ENCODE peak calls at places on chromosomes 3 and 15, in five cellular contexts. A is thyroid gland, F is tibial artery, M is HCT116, U is AG04450. X is an unnamed sample.

GRCh38 chr15:94855018-94855408 is 623.7 kb downstream of the MCTP2 start:
- DNase-seq in A (no peak), U (no peak), M (no peak), F (no peak), X (no peak)

GRCh38 chr3:188170461-188171459 is 16.8 kb downstream of the LPP start:
- DNase-seq in A (no peak), M (no peak), U (no peak), F (no peak), X (no peak)

GRCh38 chr3:108412351-108412750 is 98.0 kb downstream of the MYH15 start:
- DNase-seq in U (no peak), A (no peak), F (no peak), M (no peak), X (no peak)

GRCh38 chr15:61974759-61975158 is 85.5 kb downstream of the VPS13C start:
- DNase-seq in A (no peak), M (peak), F (no peak), U (no peak), X (no peak)

GRCh38 chr3:168977696-168978374 is 685.7 kb downstream of the MECOM start:
- DNase-seq in A (peak), F (no peak), M (no peak), U (no peak), X (no peak)

GRCh38 chr15:57003418-57003817 is 85.0 kb downstream of the TCF12 start:
- DNase-seq in U (peak), A (no peak), M (no peak), F (no peak), X (no peak)

GRCh38 chr15:64747578-64747977 is 27.8 kb downstream of the RBPMS2 start:
- DNase-seq in U (no peak), F (no peak), A (no peak), M (no peak), X (no peak)

GRCh38 chr15:42107483-42107882 is 13.1 kb upstream of the PLA2G4D start:
- DNase-seq in M (no peak), A (no peak), F (no peak), U (no peak), X (no peak)

GRCh38 chr15:63277044-63277892 is at the start of gene APH1B:
- DNase-seq in U (no peak), F (peak), M (no peak), A (peak), X (peak)

GRCh38 chr3:177982034-177982433 is 554.2 kb upstream of the KCNMB2 start:
- DNase-seq in M (no peak), F (no peak), A (no peak), U (no peak), X (no peak)

GRCh38 chr3:127491909-127492308 is 98.6 kb downstream of the TPRA1 start:
- DNase-seq in A (no peak), U (no peak), M (no peak), F (no peak), X (no peak)

GRCh38 chr15:52379395-52380111 is 83.9 kb upstream of the MYO5C start:
- DNase-seq in U (no peak), M (no peak), A (no peak), F (no peak), X (no peak)

GRCh38 chr15:81939604-81940440 is 106.0 kb downstream of the MEX3B start:
- DNase-seq in U (peak), F (no peak), A (no peak), M (peak), X (peak)

GRCh38 chr3:177585271-177585670 is 388.0 kb upstream of the TBL1XR1 start:
- DNase-seq in M (no peak), U (no peak), A (no peak), F (no peak), X (no peak)

GRCh38 chr3:6416049-6416661 is 444.8 kb upstream of the GRM7 start:
- DNase-seq in M (no peak), U (no peak), F (no peak), A (no peak), X (no peak)

GRCh38 chr15:44231842-44232241 is 36.8 kb upstream of the FRMD5 start:
- DNase-seq in F (no peak), M (no peak), U (no peak), A (no peak), X (no peak)

GRCh38 chr15:77030042-77030927 is 35.4 kb downstream of the PSTPIP1 start:
- DNase-seq in A (no peak), F (no peak), M (no peak), U (no peak), X (peak)

GRCh38 chr3:172607305-172608121 is 84.3 kb upstream of the TNFSF10 start:
- DNase-seq in M (no peak), F (no peak), A (no peak), U (peak), X (no peak)

GRCh38 chr3:71398157-71398836 is 185.2 kb downstream of the FOXP1 start:
- DNase-seq in U (no peak), M (no peak), A (no peak), F (no peak), X (no peak)

GRCh38 chr3:127458698-127459097 is 131.8 kb downstream of the TPRA1 start:
- DNase-seq in U (no peak), A (peak), M (no peak), F (no peak), X (no peak)

GRCh38 chr3:172524611-172525010 is 1.4 kb upstream of the TNFSF10 start:
- DNase-seq in F (no peak), A (no peak), M (no peak), U (no peak), X (no peak)

GRCh38 chr15:40282870-40283614 is at the start of gene ANKRD63:
- DNase-seq in F (no peak), A (peak), U (no peak), M (no peak), X (no peak)

GRCh38 chr15:86629957-86630356 is 550.3 kb downstream of the AGBL1 start:
- DNase-seq in F (no peak), M (no peak), A (no peak), U (no peak), X (no peak)

GRCh38 chr3:135000465-135000864 is 205.4 kb downstream of the EPHB1 start:
- DNase-seq in F (no peak), A (peak), U (no peak), M (no peak), X (no peak)

GRCh38 chr3:50272911-50273688 is 4.2 kb downstream of the SEMA3B start:
- DNase-seq in A (peak), M (no peak), U (no peak), F (peak), X (peak)
- H3K4me3 ChIP-seq in A (peak), M (peak), U (peak), F (peak), X (peak)

DNA sequence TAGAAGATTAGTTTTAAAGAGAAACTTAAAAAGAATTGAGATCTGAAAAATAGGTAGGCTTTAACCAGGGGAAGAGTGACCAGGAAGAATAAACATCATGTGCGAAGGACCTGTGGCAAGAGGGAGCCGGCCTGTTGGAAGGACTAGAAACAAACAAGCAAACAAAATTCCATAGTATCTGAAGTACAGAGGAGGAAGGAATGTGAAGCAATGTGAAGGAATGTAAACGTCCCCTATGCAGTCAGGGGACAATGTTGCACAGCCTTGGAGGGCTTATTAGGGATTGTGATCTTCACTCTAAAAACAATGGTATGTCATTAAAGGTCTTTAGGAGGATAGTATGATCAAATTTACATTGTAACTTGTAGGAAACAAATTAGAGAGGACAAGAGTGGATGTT is 84.4 kb upstream of the PLCL2 start:
- DNase-seq in U (no peak), F (no peak), M (no peak), A (no peak), X (no peak)
- H3K4me3 ChIP-seq in U (no peak), F (no peak), M (no peak), A (no peak), X (no peak)

DNA sequence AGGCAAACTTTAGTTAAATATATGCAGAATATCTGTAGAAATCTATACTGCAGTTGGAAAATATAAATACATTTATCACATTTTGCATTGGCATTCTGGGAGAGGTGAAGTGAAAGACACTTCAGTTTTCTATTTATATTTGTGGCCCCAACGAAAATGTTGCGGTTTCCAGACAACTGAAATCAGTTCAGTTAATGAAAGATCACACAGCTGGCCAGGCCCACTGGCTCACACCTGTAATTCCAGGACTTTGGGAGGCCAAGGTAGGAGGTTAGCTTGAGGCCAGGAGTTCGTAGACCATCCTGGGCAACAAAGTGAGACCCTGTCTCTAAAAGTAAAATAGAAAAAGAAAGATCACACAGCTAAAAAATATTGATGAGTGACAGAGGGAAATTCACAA is 11.9 kb upstream of the CLASP2 start:
- DNase-seq in F (no peak), U (no peak), M (no peak), A (no peak), X (no peak)
- H3K4me3 ChIP-seq in F (no peak), U (no peak), M (no peak), A (no peak), X (no peak)

DNA sequence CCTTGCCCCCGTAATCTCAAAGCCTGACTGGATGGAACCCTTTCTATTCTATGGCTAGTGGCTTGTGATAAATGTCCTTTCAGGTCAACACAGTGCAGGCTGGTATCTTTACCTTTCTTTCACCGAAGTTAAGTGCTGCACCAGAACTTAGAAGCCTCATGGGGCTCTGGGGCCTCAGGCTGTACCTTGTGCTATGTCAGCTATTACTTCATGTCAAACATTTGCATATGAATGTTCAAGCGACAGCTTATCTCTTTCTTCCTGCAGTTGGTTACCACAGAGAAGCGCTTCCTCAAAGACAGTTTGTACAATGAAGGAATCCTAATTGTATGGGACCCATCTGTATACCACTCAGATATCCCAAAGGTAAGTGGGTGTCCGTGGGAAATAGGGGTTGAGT is 66.7 kb downstream of the RPL39L start:
- DNase-seq in U (no peak), A (no peak), M (no peak), F (no peak), X (no peak)
- H3K4me3 ChIP-seq in U (no peak), A (no peak), M (no peak), F (no peak), X (no peak)

DNA sequence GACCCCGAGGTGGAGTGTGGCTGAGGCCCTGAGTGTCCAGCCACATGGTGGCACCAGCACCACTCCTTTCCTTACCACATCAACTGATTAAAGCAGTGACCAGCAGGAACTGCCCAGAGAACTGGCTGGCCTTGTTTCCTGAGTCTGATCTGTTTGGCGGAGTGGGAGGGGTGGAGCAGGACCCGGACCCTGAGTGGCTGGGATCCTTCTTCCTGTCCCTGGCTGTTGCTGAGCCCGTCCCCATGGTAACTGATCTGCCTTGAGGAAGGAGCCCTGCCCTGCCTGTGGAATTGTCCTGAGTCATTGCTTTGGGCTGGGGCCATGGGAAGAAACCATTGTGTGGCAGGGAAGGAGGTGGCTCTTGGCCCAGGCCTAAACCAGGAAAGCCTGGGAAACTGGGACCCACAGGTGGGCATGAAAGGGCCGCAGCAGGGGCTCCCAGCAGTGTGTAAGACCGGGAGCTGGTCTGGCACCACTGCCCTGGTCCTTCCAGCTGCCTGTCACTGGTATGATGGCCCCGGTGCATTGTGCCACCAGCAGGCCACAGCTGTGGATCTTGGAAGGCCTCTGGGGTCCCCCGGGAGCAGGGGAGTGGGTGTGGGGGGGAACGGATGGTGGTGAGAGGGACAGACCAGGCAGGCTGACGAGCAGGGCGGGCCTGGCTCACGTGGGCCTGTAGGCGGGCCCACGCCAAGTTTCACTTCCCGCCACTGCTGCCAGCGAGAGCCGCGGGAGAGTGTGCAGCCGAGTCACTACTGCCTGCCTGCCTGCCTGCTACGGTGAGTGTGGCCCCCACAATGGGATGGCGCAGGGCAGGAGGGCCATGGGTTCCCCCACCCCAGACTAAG is 19.2 kb downstream of the ATRIP start:
- DNase-seq in F (peak), A (peak), U (peak), M (peak), X (peak)
- H3K4me3 ChIP-seq in F (peak), A (peak), U (peak), M (peak), X (peak)

DNA sequence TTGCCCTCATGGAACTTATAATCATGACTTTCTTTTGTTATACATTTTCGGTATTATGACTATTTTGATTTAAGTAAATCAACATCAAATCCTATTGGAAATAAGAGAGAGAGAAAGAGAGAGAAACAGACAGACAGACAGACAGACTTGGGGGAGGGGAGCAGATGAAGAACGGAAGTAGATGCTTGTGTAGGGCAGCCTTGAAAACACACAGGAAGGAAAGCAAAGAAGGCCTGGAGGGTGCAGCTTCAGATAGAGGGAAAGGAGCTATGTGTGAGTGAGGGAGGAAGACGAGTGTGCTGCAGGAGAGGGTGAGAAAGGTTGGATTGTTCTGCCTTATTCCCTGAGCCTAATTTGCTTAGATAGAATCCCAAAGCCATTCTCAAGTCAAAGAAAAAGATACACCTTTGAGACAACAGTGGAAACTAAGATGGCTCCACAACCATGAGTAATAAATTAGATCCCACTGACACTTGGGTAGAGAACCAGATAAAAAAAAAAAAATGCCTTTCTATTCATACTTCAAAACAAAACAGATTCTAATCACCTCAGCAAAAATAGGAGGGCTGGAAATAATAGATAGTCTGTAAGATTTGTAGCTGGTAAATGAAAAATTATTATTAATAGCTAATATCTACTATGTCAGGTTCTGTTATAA is 214.3 kb downstream of the TNIK start:
- DNase-seq in M (no peak), U (no peak), F (no peak), A (no peak), X (no peak)
- H3K4me3 ChIP-seq in M (no peak), U (no peak), F (no peak), A (no peak), X (no peak)

GRCh38 chr3:52705688-52706686 is at the start of the genes GLT8D1 and SPCS1:
- DNase-seq in U (peak), M (peak), A (peak), F (peak), X (peak)

GRCh38 chr3:52710512-52710911 is 4.6 kb downstream of the SPCS1 start:
- DNase-seq in F (no peak), U (no peak), M (no peak), A (no peak), X (no peak)

GRCh38 chr3:52704611-52705437 is 767 bp downstream of the GLT8D1 start:
- DNase-seq in F (no peak), A (peak), U (no peak), M (no peak), X (peak)

GRCh38 chr3:52705438-52705687 is 228 bp downstream of the GLT8D1 start:
- DNase-seq in U (no peak), M (no peak), F (no peak), A (no peak), X (no peak)

DNA sequence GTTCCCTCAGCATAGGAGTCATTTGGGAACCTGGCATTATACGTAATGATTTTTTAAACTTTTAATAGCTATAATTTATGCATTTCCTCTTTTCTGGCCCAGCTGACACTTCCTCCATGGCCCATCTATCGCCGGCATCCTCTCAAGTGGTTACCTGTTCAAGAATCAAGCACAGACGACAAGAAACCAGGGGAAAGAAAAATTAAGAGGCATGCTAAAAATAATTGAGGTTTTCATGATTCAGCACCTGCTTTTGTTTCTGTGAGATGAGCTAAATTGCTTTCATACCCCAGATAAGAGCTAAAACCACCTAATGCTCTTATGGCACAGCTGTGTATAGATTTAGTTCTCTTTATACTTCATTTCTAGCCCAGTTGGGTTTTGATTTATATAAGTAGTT is 1.7 kb downstream of the SPCS1 start:
- DNase-seq in F (no peak), U (no peak), M (no peak), A (no peak), X (no peak)
- H3K4me3 ChIP-seq in F (peak), U (no peak), M (no peak), A (no peak), X (peak)

GRCh38 chr3:196220991-196221390 is 4.7 kb downstream of the SLC51A start:
- DNase-seq in F (no peak), M (no peak), U (no peak), A (no peak), X (no peak)

GRCh38 chr3:196219970-196220311 is 3.6 kb downstream of the SLC51A start:
- DNase-seq in M (no peak), F (no peak), U (no peak), A (no peak), X (no peak)

GRCh38 chr3:196218155-196218712 is 1.9 kb downstream of the SLC51A start:
- DNase-seq in U (no peak), A (no peak), F (no peak), M (no peak), X (no peak)

GRCh38 chr3:196220587-196220986 is 4.3 kb downstream of the SLC51A start:
- DNase-seq in F (peak), A (no peak), U (no peak), M (no peak), X (no peak)

GRCh38 chr3:196219194-196219969 is 3.0 kb downstream of the SLC51A start:
- DNase-seq in M (no peak), A (no peak), U (peak), F (peak), X (no peak)
- H3K4me3 ChIP-seq in M (no peak), A (no peak), U (peak), F (peak), X (no peak)

DNA sequence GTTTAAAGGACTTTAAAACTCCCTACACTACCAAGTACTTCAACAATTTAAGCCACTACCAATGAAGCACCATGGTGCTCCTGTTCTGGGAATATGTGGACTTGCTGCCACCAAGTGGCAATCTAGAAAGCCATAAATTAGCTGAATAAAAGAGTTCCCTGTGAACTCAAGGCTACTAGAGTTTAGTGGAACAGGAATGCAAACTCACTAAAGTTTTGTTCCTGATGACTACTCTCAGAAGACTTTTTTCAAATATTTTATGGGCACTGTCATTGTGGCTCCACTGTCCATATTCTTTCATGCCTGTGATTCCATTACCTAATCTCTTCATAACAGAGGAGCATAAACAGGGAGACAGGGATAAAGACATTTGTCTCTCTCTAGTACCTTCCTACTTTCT is 63.9 kb downstream of the TMCC1 start:
- DNase-seq in A (peak), F (peak), U (peak), M (peak), X (peak)
- H3K4me3 ChIP-seq in A (no peak), F (no peak), U (no peak), M (no peak), X (no peak)

DNA sequence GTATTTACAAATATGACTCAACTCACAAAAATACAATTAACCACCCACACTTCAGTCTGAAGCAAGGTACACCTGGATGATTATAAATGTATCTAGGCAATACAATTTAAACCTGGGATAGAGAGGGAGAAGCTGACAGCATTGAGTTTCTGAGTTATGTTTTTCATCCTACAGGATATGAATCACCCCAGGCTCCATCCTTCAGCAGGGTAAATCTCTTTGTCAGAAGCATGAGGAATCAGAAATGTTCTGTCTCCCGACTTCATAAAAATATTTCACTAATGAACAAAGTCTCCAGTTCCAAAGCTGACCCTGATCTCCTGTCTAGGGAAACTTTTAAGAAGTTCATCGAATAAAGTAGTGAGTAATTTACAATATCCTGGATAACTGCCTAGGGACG is 25.4 kb upstream of the FRMD4B start:
- DNase-seq in M (no peak), F (no peak), A (no peak), U (no peak), X (no peak)
- H3K4me3 ChIP-seq in M (no peak), F (no peak), A (no peak), U (no peak), X (no peak)